ENCODE peak calls at places on chromosomes 6 and 20, in ten cellular contexts. X is bronchial epithelial cell; L is Caco-2; K is heart right ventricle; P is brain microvascular endothelial cell; D is iPS-NIHi11; R is left ventricle myocardium superior; Y is tibial nerve; I is mesothelial cell of epicardium; S is stimulated activated naive B cell treated with anti-CD40 and anti-IgM and Interleukin-4, amounts not matched to agents 10 μg/mL and 1 μg/mL and 100 μg/mL, for 72 hours. V is an unnamed sample.

GRCh38 chr6:73811706-73812105 is 115.7 kb downstream of the CD109 start:
- DNase-seq in X (no peak), L (no peak), K (no peak), P (no peak), D (no peak), R (no peak), Y (no peak), I (no peak), S (no peak), V (no peak)

GRCh38 chr20:53809728-53810365 is 216.2 kb upstream of the ZNF217 start:
- DNase-seq in X (no peak), L (no peak), K (no peak), P (no peak), D (no peak), R (no peak), Y (no peak), I (no peak), S (no peak), V (no peak)

GRCh38 chr6:18680842-18681241 is 293.7 kb downstream of the RNF144B start:
- DNase-seq in X (peak; percentile 9), L (no peak), K (no peak), P (no peak), D (no peak), R (no peak), Y (no peak), I (no peak), S (no peak), V (no peak)

GRCh38 chr20:50817776-50818172 is 22.9 kb downstream of the BCAS4 start:
- DNase-seq in X (no peak), L (no peak), K (no peak), P (no peak), D (no peak), R (no peak), Y (no peak), I (no peak), S (no peak), V (no peak)

GRCh38 chr6:157054531-157054979 is 268.8 kb downstream of the TMEM242 start:
- DNase-seq in X (no peak), L (no peak), K (no peak), P (no peak), D (no peak), R (no peak), Y (no peak), I (no peak), S (peak; percentile 27), V (no peak)

GRCh38 chr6:153852034-153852433 is 187.0 kb upstream of the OPRM1 start:
- DNase-seq in X (no peak), L (no peak), K (no peak), P (no peak), D (no peak), R (no peak), Y (no peak), I (no peak), S (no peak), V (peak; percentile 16)

GRCh38 chr20:45041464-45042337 is 59.2 kb downstream of the KCNS1 start:
- DNase-seq in X (peak; percentile 96), L (no peak), K (no peak), P (peak; percentile 31), D (peak; percentile 35), R (no peak), Y (no peak), I (no peak), S (no peak), V (peak; percentile 96)

GRCh38 chr6:97819680-97820079 is 536.7 kb upstream of the MMS22L start:
- DNase-seq in X (no peak), L (no peak), K (no peak), P (no peak), D (no peak), R (no peak), Y (no peak), I (no peak), S (no peak), V (no peak)

GRCh38 chr6:19757036-19757435 is 80.1 kb upstream of the ID4 start:
- DNase-seq in X (peak; percentile 6), L (no peak), K (no peak), P (no peak), D (no peak), R (no peak), Y (no peak), I (no peak), S (no peak), V (peak; percentile 33)

GRCh38 chr6:108193120-108193519 is 27.3 kb downstream of the NR2E1 start:
- DNase-seq in X (peak; percentile 9), L (no peak), K (no peak), P (no peak), D (no peak), R (no peak), Y (no peak), I (no peak), S (no peak), V (no peak)

GRCh38 chr20:19079536-19080299 is 132.7 kb upstream of the SLC24A3 start:
- DNase-seq in X (peak; percentile 44), L (no peak), K (no peak), P (no peak), D (no peak), R (no peak), Y (no peak), I (no peak), S (no peak), V (no peak)

V was measured in renal cortical epithelial cell.